ENCODE peak calls at places on chromosomes 16 and 17, in six cellular contexts. One of them, this sample, is unnamed.
A peak's percentile ranks its signal among the peaks of the same experiment; 100 is the strongest.

GRCh38 chr17:39271546-39271945 is 45.8 kb upstream of the STAC2 start:
- DNase-seq in fibroblast of lung: peak; percentile 64
- DNase-seq in GM13976: no peak
- DNase-seq in fibroblast of villous mesenchyme: peak; percentile 46
- DNase-seq in WTC11: no peak
- DNase-seq in AG10803: peak; percentile 83
- DNase-seq in this sample: peak; percentile 30

GRCh38 chr17:47621293-47622178 is 28.2 kb upstream of the KPNB1 start:
- DNase-seq in fibroblast of lung: peak; percentile 80
- DNase-seq in GM13976: no peak
- DNase-seq in fibroblast of villous mesenchyme: peak; percentile 88
- DNase-seq in WTC11: peak; percentile 39
- DNase-seq in AG10803: peak; percentile 87
- DNase-seq in this sample: peak; percentile 88

GRCh38 chr17:56973520-56973919 is 4.4 kb upstream of the SCPEP1 start:
- DNase-seq in fibroblast of lung: peak; percentile 15
- DNase-seq in GM13976: no peak
- DNase-seq in fibroblast of villous mesenchyme: no peak
- DNase-seq in WTC11: no peak
- DNase-seq in AG10803: no peak
- DNase-seq in this sample: peak; percentile 90

GRCh38 chr17:73045722-73046121 is 46.8 kb downstream of the SLC39A11 start:
- DNase-seq in fibroblast of lung: no peak
- DNase-seq in GM13976: no peak
- DNase-seq in fibroblast of villous mesenchyme: no peak
- DNase-seq in WTC11: no peak
- DNase-seq in AG10803: no peak
- DNase-seq in this sample: no peak

GRCh38 chr16:23304620-23305019 is 2.5 kb downstream of the SCNN1B start:
- DNase-seq in fibroblast of lung: no peak
- DNase-seq in GM13976: no peak
- DNase-seq in fibroblast of villous mesenchyme: no peak
- DNase-seq in WTC11: no peak
- DNase-seq in AG10803: no peak
- DNase-seq in this sample: no peak

GRCh38 chr17:73309727-73310555 is 1.9 kb downstream of the CDC42EP4 start:
- DNase-seq in fibroblast of lung: no peak
- DNase-seq in GM13976: no peak
- DNase-seq in fibroblast of villous mesenchyme: no peak
- DNase-seq in WTC11: no peak
- DNase-seq in AG10803: no peak
- DNase-seq in this sample: no peak

GRCh38 chr16:14302031-14302398 is 230.9 kb downstream of the MRTFB start:
- DNase-seq in fibroblast of lung: peak; percentile 68
- DNase-seq in GM13976: peak; percentile 91
- DNase-seq in fibroblast of villous mesenchyme: peak; percentile 71
- DNase-seq in WTC11: peak; percentile 39
- DNase-seq in AG10803: peak; percentile 79
- DNase-seq in this sample: peak; percentile 51

GRCh38 chr17:73232587-73233373 is 28.9 kb downstream of the CPSF4L start:
- DNase-seq in fibroblast of lung: peak; percentile 21
- DNase-seq in GM13976: peak; percentile 56
- DNase-seq in fibroblast of villous mesenchyme: peak; percentile 28
- DNase-seq in WTC11: peak; percentile 38
- DNase-seq in AG10803: peak; percentile 15
- DNase-seq in this sample: no peak

GRCh38 chr16:53421248-53421647 is 13.0 kb upstream of the RBL2 start:
- DNase-seq in fibroblast of lung: no peak
- DNase-seq in GM13976: no peak
- DNase-seq in fibroblast of villous mesenchyme: no peak
- DNase-seq in WTC11: no peak
- DNase-seq in AG10803: no peak
- DNase-seq in this sample: no peak

GRCh38 chr17:30413109-30413508 is 34.4 kb downstream of the CPD start:
- DNase-seq in fibroblast of lung: no peak
- DNase-seq in GM13976: no peak
- DNase-seq in fibroblast of villous mesenchyme: no peak
- DNase-seq in WTC11: no peak
- DNase-seq in AG10803: no peak
- DNase-seq in this sample: peak; percentile 76

GRCh38 chr16:24670623-24671454 is 58.6 kb upstream of the TNRC6A start:
- DNase-seq in fibroblast of lung: peak; percentile 89
- DNase-seq in GM13976: peak; percentile 65
- DNase-seq in fibroblast of villous mesenchyme: peak; percentile 80
- DNase-seq in WTC11: peak; percentile 34
- DNase-seq in AG10803: peak; percentile 86
- DNase-seq in this sample: peak; percentile 92

GRCh38 chr17:80998388-80999223 is 7.0 kb downstream of the CHMP6 start:
- DNase-seq in fibroblast of lung: no peak
- DNase-seq in GM13976: peak; percentile 24
- DNase-seq in fibroblast of villous mesenchyme: no peak
- DNase-seq in WTC11: no peak
- DNase-seq in AG10803: no peak
- DNase-seq in this sample: no peak

GRCh38 chr17:59572301-59572924 is 7.0 kb downstream of the DHX40 start:
- DNase-seq in fibroblast of lung: peak; percentile 35
- DNase-seq in GM13976: peak; percentile 61
- DNase-seq in fibroblast of villous mesenchyme: peak; percentile 44
- DNase-seq in WTC11: no peak
- DNase-seq in AG10803: peak; percentile 53
- DNase-seq in this sample: peak; percentile 82
- TF ChIP-seq CTCF in fibroblast of lung: no peak
- TF ChIP-seq CTCF in GM13976: no peak
- TF ChIP-seq CTCF in fibroblast of villous mesenchyme: no peak
- TF ChIP-seq CTCF in WTC11: no peak
- TF ChIP-seq CTCF in AG10803: no peak
- TF ChIP-seq CTCF in this sample: no peak

DNA sequence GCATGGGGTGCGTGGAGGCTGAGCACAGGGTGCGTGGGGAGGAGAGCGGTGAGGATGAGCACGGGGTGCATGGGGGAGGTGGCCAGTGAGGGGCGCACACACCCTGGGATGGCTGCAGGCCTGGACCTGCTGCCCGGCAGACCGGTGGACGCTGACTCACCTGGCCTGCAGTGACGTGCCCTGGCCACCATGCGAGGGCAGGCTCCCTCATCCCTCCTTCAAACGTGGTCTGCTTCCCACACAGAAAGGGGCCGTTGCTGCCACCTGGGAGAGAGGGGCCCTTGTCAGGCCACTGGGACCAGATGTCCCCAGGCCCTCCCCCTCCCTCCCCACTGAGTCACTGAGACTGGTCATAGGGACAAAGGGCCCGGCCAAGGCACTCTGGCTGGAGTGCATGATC is 20.1 kb upstream of the APRT start:
- DNase-seq in fibroblast of lung: no peak
- DNase-seq in GM13976: no peak
- DNase-seq in fibroblast of villous mesenchyme: no peak
- DNase-seq in WTC11: no peak
- DNase-seq in AG10803: no peak
- DNase-seq in this sample: no peak
- TF ChIP-seq CTCF in fibroblast of lung: no peak
- TF ChIP-seq CTCF in GM13976: no peak
- TF ChIP-seq CTCF in fibroblast of villous mesenchyme: no peak
- TF ChIP-seq CTCF in WTC11: no peak
- TF ChIP-seq CTCF in AG10803: no peak
- TF ChIP-seq CTCF in this sample: no peak

DNA sequence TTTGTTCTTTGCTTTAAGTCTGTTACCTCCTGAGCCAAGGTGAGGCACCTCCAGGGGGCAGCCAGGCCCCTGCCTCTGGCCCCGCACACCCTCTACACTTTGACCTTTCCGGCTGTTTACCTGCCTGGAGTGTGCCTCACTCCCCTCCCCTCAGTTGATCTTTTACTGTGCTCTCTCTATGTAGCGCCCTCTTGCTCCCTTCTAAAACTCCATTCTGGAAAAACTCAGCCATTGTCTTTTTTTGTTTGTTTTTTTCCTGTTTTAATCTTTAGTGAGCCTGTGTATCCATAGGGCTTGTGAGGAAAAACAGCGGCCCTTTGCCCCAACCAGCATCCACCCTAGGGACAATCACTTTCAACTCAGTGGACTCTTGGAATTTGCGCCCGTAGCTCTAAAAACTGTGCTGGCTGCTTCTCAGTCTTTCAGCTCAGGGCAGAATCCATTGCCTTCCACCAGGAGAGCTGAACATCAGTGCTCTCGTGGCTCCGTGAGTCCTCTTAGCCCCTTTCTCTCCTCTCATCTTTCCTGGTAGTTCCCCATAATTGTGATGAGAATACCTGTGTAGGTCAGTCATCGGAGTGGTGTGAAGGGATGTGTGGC is 4.3 kb downstream of the AMDHD2 start:
- DNase-seq in fibroblast of lung: no peak
- DNase-seq in GM13976: no peak
- DNase-seq in fibroblast of villous mesenchyme: no peak
- DNase-seq in WTC11: no peak
- DNase-seq in AG10803: no peak
- DNase-seq in this sample: no peak
- TF ChIP-seq CTCF in fibroblast of lung: no peak
- TF ChIP-seq CTCF in GM13976: no peak
- TF ChIP-seq CTCF in fibroblast of villous mesenchyme: no peak
- TF ChIP-seq CTCF in WTC11: no peak
- TF ChIP-seq CTCF in AG10803: no peak
- TF ChIP-seq CTCF in this sample: no peak

GRCh38 chr17:13650096-13650675 is 48.5 kb upstream of the HS3ST3A1 start:
- DNase-seq in fibroblast of lung: peak; percentile 65
- DNase-seq in GM13976: no peak
- DNase-seq in fibroblast of villous mesenchyme: peak; percentile 69
- DNase-seq in WTC11: no peak
- DNase-seq in AG10803: no peak
- DNase-seq in this sample: no peak

GRCh38 chr17:13646969-13647368 is 45.2 kb upstream of the HS3ST3A1 start:
- DNase-seq in fibroblast of lung: peak; percentile 2
- DNase-seq in GM13976: no peak
- DNase-seq in fibroblast of villous mesenchyme: no peak
- DNase-seq in WTC11: no peak
- DNase-seq in AG10803: no peak
- DNase-seq in this sample: no peak

GRCh38 chr17:13643196-13643595 is 41.5 kb upstream of the HS3ST3A1 start:
- DNase-seq in fibroblast of lung: no peak
- DNase-seq in GM13976: no peak
- DNase-seq in fibroblast of villous mesenchyme: no peak
- DNase-seq in WTC11: no peak
- DNase-seq in AG10803: no peak
- DNase-seq in this sample: no peak

GRCh38 chr17:13646411-13646810 is 44.7 kb upstream of the HS3ST3A1 start:
- DNase-seq in fibroblast of lung: no peak
- DNase-seq in GM13976: no peak
- DNase-seq in fibroblast of villous mesenchyme: no peak
- DNase-seq in WTC11: no peak
- DNase-seq in AG10803: peak; percentile 68
- DNase-seq in this sample: peak; percentile 30

GRCh38 chr17:13647551-13647950 is 45.8 kb upstream of the HS3ST3A1 start:
- DNase-seq in fibroblast of lung: peak; percentile 49
- DNase-seq in GM13976: no peak
- DNase-seq in fibroblast of villous mesenchyme: peak; percentile 8
- DNase-seq in WTC11: no peak
- DNase-seq in AG10803: peak; percentile 77
- DNase-seq in this sample: peak; percentile 60
- TF ChIP-seq CTCF in fibroblast of lung: peak; percentile 4
- TF ChIP-seq CTCF in GM13976: no peak
- TF ChIP-seq CTCF in fibroblast of villous mesenchyme: no peak
- TF ChIP-seq CTCF in WTC11: no peak
- TF ChIP-seq CTCF in AG10803: peak; percentile 42
- TF ChIP-seq CTCF in this sample: peak; percentile 4

GRCh38 chr17:77054926-77055325 is 85.8 kb upstream of the SEC14L1 start:
- DNase-seq in fibroblast of lung: no peak
- DNase-seq in GM13976: no peak
- DNase-seq in fibroblast of villous mesenchyme: no peak
- DNase-seq in WTC11: no peak
- DNase-seq in AG10803: no peak
- DNase-seq in this sample: no peak
- TF ChIP-seq CTCF in fibroblast of lung: no peak
- TF ChIP-seq CTCF in GM13976: no peak
- TF ChIP-seq CTCF in fibroblast of villous mesenchyme: no peak
- TF ChIP-seq CTCF in WTC11: no peak
- TF ChIP-seq CTCF in AG10803: no peak
- TF ChIP-seq CTCF in this sample: no peak

GRCh38 chr16:71610447-71610846 is 15.5 kb upstream of the MARVELD3 start:
- DNase-seq in fibroblast of lung: no peak
- DNase-seq in GM13976: no peak
- DNase-seq in fibroblast of villous mesenchyme: no peak
- DNase-seq in WTC11: no peak
- DNase-seq in AG10803: no peak
- DNase-seq in this sample: no peak

GRCh38 chr16:71610936-71611871 is 14.8 kb upstream of the MARVELD3 start:
- DNase-seq in fibroblast of lung: peak; percentile 43
- DNase-seq in GM13976: peak; percentile 85
- DNase-seq in fibroblast of villous mesenchyme: peak; percentile 45
- DNase-seq in WTC11: peak; percentile 93
- DNase-seq in AG10803: peak; percentile 20
- DNase-seq in this sample: peak; percentile 48

DNA sequence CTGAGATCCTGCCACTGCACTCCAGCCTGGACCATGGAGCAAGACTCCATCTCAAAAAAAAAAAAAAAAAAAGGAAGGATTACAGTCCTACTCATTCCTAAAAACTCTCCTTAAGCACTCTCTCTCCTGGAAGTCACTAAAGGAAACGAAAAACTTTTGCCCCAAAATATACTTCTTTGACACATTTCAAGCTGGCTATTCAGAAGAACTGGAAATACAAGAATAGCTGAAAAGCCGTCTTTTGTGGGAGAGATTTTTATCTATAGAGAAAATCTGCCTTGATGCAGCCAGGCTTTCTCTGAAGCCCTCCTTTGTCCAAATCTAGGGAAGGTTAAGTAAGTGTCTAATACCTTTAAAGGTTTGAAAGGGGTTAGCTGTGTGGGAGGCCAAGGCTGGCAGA is 16.9 kb upstream of the MARVELD3 start:
- DNase-seq in fibroblast of lung: no peak
- DNase-seq in GM13976: no peak
- DNase-seq in fibroblast of villous mesenchyme: no peak
- DNase-seq in WTC11: no peak
- DNase-seq in AG10803: no peak
- DNase-seq in this sample: no peak
- TF ChIP-seq CTCF in fibroblast of lung: no peak
- TF ChIP-seq CTCF in GM13976: no peak
- TF ChIP-seq CTCF in fibroblast of villous mesenchyme: no peak
- TF ChIP-seq CTCF in WTC11: no peak
- TF ChIP-seq CTCF in AG10803: no peak
- TF ChIP-seq CTCF in this sample: no peak

GRCh38 chr16:55543470-55543869 is 23.0 kb upstream of the CAPNS2 start:
- DNase-seq in fibroblast of lung: peak; percentile 72
- DNase-seq in GM13976: no peak
- DNase-seq in fibroblast of villous mesenchyme: peak; percentile 61
- DNase-seq in WTC11: no peak
- DNase-seq in AG10803: peak; percentile 41
- DNase-seq in this sample: peak; percentile 63
- TF ChIP-seq CTCF in fibroblast of lung: peak; percentile 27
- TF ChIP-seq CTCF in GM13976: no peak
- TF ChIP-seq CTCF in fibroblast of villous mesenchyme: peak; percentile 33
- TF ChIP-seq CTCF in WTC11: no peak
- TF ChIP-seq CTCF in AG10803: peak; percentile 50
- TF ChIP-seq CTCF in this sample: peak; percentile 31